ENCODE peak calls at places on chromosomes 13 and 19, in six cellular contexts. Z is psoas muscle; R is naive thymus-derived CD4-positive, alpha-beta T cell; K is uterus; S is heart right ventricle; Q is aorta. L is an unnamed sample.

GRCh38 chr13:18212873-18213272 is 968.8 kb downstream of the TUBA3C start:
- DNase-seq in Z (no peak), R (no peak), K (no peak), S (no peak), Q (no peak), L (no peak)

GRCh38 chr13:21123956-21124355 is 52.4 kb downstream of the SKA3 start:
- DNase-seq in Z (no peak), R (no peak), K (no peak), S (no peak), Q (no peak), L (no peak)

GRCh38 chr19:40740747-40741146 is 9.5 kb downstream of the ACTMAP start:
- DNase-seq in Z (peak; percentile 86), R (no peak), K (no peak), S (no peak), Q (no peak), L (no peak)

GRCh38 chr13:40273173-40274000 is 393.1 kb downstream of the FOXO1 start:
- DNase-seq in Z (no peak), R (no peak), K (no peak), S (no peak), Q (no peak), L (peak; percentile 53)

GRCh38 chr13:47794963-47795362 is 206.1 kb downstream of the SUCLA2 start:
- DNase-seq in Z (no peak), R (no peak), K (no peak), S (no peak), Q (no peak), L (no peak)

GRCh38 chr19:41373993-41374392 is 2.3 kb upstream of the TMEM91 start:
- DNase-seq in Z (peak; percentile 90), R (no peak), K (peak; percentile 87), S (peak; percentile 89), Q (peak; percentile 89), L (peak; percentile 73)

GRCh38 chr13:38223093-38223492 is 126.6 kb upstream of the UFM1 start:
- DNase-seq in Z (no peak), R (no peak), K (peak; percentile 19), S (no peak), Q (no peak), L (no peak)

GRCh38 chr19:15337202-15337601 is 4.9 kb upstream of the BRD4 start:
- DNase-seq in Z (no peak), R (no peak), K (no peak), S (no peak), Q (no peak), L (no peak)

GRCh38 chr19:48325265-48325910 is at the start of gene EMP3:
- DNase-seq in Z (peak; percentile 87), R (peak; percentile 61), K (peak; percentile 91), S (peak; percentile 81), Q (peak; percentile 92), L (peak; percentile 13)

GRCh38 chr13:48155850-48156249 is 60.9 kb upstream of the MED4 start:
- DNase-seq in Z (no peak), R (no peak), K (no peak), S (no peak), Q (no peak), L (no peak)

GRCh38 chr13:91351123-91351522 is 3.6 kb downstream of the MIR17HG start:
- DNase-seq in Z (no peak), R (no peak), K (no peak), S (no peak), Q (no peak), L (no peak)
- H3K27ac ChIP-seq in Z (no peak overlapping the region), R (no peak overlapping the region), K (no peak overlapping the region), S (no peak overlapping the region), Q (no peak overlapping the region), L (no peak overlapping the region)

DNA sequence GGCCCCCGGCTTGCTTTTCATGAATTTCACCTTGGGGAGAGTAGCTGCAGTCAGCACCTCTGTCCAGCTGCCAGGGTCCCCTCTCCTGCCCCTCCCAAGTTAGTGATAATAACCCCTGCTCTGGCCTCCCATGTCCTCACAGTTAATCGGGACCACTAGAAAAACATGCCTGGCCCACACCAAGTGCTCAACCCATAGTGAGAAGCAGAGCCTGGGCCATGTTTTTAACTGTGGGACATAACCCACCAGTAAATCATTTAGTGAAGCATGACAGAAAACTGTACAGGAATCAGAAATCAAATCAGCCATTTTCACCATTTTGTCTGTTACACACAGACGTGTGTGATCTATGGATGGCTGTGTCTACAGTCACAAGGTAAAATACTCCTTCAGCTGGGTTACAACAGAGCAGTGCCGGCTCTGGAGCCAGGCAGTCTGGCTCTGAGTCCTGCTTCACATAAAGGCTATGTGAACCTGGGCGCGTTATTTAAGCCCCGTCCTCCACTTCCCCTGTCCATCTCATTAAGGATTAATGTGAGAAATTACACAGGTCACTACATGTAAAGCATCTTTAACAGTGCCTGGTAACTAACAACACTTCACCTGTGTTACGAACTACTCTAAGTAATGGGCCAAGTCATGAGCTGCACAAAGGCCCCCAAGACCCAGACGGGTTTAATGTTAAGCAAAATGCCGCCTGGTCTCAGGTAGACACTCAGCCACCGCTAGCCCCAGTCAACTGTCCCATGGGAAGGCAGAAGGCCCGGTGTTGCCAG is 7.6 kb upstream of the ECH1 start:
- DNase-seq in Z (peak; percentile 39), R (no peak), K (no peak), S (no peak), Q (peak; percentile 28), L (no peak)
- H3K27ac ChIP-seq in Z (peak overlapping the region; percentile 99), R (no peak overlapping the region), K (no peak overlapping the region), S (peak overlapping the region; percentile 40), Q (no peak overlapping the region), L (no peak overlapping the region)

DNA sequence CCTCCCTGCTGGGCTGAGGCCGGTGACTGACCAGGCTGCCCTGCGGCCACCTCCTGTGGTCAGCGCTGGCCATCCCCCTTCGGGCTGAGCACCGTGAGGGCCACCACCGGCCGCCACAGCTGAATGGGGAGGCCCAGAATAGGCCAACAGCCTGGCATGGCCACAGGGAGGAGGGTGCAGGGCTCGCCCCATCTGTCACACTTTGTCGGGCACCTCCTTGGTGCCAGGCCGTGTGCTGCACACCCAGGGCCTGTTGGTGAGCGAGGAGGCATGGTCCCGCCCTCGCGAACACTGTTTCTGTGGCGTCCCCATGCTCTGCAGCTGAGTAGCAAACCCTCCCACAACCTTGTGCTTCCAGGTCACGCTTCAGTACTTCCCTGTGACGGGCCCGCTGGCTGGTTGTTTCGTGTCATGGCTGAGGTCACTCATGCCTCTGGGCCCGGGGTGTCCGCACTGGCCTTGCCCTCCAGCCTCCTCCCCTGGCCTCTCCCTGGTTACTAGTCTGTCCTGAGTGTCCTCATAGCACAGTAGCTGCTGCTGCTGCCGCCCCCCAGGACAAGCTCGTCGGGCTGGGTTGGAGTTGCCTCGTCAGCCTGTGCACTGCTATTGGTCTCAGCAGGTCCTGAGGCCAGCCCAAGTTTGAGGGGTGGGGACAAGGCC is 15.2 kb downstream of the EPN1 start:
- DNase-seq in Z (peak; percentile 41), R (no peak), K (no peak), S (no peak), Q (no peak), L (no peak)
- H3K27ac ChIP-seq in Z (no peak overlapping the region), R (no peak overlapping the region), K (no peak overlapping the region), S (no peak overlapping the region), Q (no peak overlapping the region), L (no peak overlapping the region)

GRCh38 chr19:8484331-8484894 is 18.0 kb downstream of the PRAM1 start:
- DNase-seq in Z (peak; percentile 62), R (no peak), K (no peak), S (no peak), Q (peak; percentile 81), L (no peak)

GRCh38 chr19:8487137-8487851 is 15.1 kb downstream of the PRAM1 start:
- DNase-seq in Z (no peak), R (peak; percentile 38), K (no peak), S (no peak), Q (peak; percentile 73), L (no peak)

GRCh38 chr19:8485561-8486371 is 16.7 kb downstream of the PRAM1 start:
- DNase-seq in Z (no peak), R (no peak), K (no peak), S (no peak), Q (no peak), L (no peak)

GRCh38 chr19:8488351-8488750 is 14.1 kb downstream of the PRAM1 start:
- DNase-seq in Z (no peak), R (no peak), K (no peak), S (no peak), Q (no peak), L (no peak)

GRCh38 chr19:8486661-8487136 is 15.7 kb downstream of the PRAM1 start:
- DNase-seq in Z (no peak), R (no peak), K (no peak), S (no peak), Q (no peak), L (no peak)
- H3K27ac ChIP-seq in Z (no peak overlapping the region), R (peak overlapping the region; percentile 48), K (no peak overlapping the region), S (no peak overlapping the region), Q (no peak overlapping the region), L (peak overlapping the region; percentile 70)

DNA sequence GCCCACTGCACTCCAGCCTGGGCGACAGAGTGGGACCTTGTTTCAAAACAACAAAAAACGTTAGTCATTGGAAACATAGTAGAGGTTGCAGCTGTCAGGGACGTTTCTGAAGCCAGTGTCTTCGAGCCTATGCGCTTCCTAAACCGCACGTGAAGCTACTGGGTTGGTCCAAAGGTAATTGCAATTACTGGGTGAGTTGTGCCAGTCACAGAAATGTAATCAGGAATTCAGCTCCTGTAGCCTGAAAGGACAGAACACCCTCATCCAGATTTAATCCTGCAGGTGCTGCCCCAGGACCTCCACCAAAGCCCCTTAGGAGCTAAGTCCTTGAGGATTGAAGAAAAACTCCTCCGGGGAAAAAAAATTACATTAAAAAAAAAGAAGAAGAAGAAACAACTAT is 2.4 kb upstream of the RHPN2 start:
- DNase-seq in Z (no peak), R (no peak), K (no peak), S (no peak), Q (no peak), L (no peak)
- H3K27ac ChIP-seq in Z (no peak overlapping the region), R (no peak overlapping the region), K (no peak overlapping the region), S (no peak overlapping the region), Q (no peak overlapping the region), L (no peak overlapping the region)

DNA sequence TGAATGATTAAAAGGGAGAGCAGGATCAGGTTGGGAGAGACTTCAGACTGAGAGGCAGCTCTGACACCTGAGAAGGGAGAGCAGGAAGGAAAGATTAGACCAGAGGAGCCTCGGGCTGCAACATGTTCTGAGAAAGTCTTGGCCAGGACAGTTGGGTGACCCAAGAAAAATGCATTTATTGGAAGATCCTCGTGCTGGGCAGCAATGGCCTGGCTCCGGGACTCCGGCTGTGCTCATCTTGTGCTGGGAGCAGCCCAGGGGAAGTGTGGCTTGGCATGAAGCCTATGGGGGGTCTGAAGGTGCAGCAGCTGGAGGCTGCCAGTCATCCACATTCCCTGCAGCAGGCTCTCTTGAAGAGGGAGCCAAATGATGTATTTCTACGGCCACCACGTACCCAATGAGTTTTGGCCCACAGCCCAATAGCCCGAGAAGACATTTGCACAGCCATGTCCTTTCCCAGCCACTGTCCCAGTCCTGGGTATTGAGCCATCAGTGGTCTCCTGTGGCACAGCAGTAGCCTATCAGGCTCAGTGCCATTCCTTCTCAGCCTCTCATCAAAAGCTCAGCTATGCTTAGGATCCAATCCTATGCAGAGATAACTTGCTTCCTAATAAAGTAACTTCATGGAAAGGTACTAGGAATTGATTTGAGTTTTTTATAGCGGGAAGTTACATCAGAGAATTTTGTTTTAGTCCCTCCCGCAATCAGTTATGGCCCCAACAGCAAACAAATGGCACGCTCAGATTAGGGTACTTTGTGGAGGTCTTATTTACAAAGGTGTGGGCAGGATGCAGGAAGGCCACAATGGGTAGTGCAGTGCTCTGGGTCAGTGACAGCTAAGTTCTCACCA is 76.1 kb upstream of the MEDAG start:
- DNase-seq in Z (no peak), R (no peak), K (no peak), S (no peak), Q (no peak), L (no peak)
- H3K27ac ChIP-seq in Z (no peak overlapping the region), R (no peak overlapping the region), K (no peak overlapping the region), S (no peak overlapping the region), Q (no peak overlapping the region), L (no peak overlapping the region)